ENCODE peak calls at places on chromosomes 5 and 9, in ten cellular contexts. Z is putamen; P is activated T-cell treated with anti-CD3 and anti-CD28 coated beads, Interleukin-2, amount 50 U/mL, for 72 hours; C is mesenteric fat pad; U is left cardiac atrium; N is M059J; G is activated CD8-positive, alpha-beta memory T cell treated with anti-CD3 and anti-CD28 coated beads, Interleukin-2, amount 50 U/mL, for 48 hours; Y is fibroblast of lung; V is stimulated activated CD4-positive, alpha-beta T cell treated with anti-CD3 and anti-CD28 coated beads, Interleukin-4, amount 100 ng/mL, for 24 hours; Q is iris pigment epithelial cell. D is an unnamed sample.

GRCh38 chr5:151926186-151926585 is 1.5 kb upstream of the GLRA1 start:
- DNase-seq in U (no peak), Y (no peak), G (no peak), C (no peak), Q (no peak), P (no peak), N (no peak), Z (no peak), V (no peak), D (no peak)

GRCh38 chr5:55816342-55816741 is 34.8 kb upstream of the IL31RA start:
- DNase-seq in P (no peak), N (peak; percentile 94), Q (peak; percentile 97), V (no peak), U (no peak), Z (no peak), C (no peak), Y (peak; percentile 99), G (no peak), D (no peak)

GRCh38 chr9:76269789-76270188 is 124.4 kb downstream of the RFK start:
- DNase-seq in V (no peak), U (no peak), P (no peak), C (no peak), Y (peak; percentile 52), Z (no peak), G (no peak), Q (peak; percentile 50), N (peak; percentile 15), D (no peak)

GRCh38 chr9:93094294-93095204 is 1.5 kb upstream of the CARD19 start:
- DNase-seq in G (peak; percentile 64), Q (no peak), V (no peak), Y (no peak), U (peak; percentile 67), Z (peak; percentile 62), N (no peak), C (no peak), P (no peak), D (peak; percentile 77)

GRCh38 chr9:133492061-133493021 is 13.4 kb upstream of the SLC2A6 start:
- DNase-seq in Z (no peak), Q (no peak), C (no peak), Y (no peak), U (peak; percentile 31), N (peak; percentile 70), G (no peak), P (no peak), V (no peak), D (no peak)

GRCh38 chr9:86353591-86354047 is 591 bp downstream of the TUT7 start:
- DNase-seq in N (peak; percentile 57), C (no peak), V (peak; percentile 30), Q (peak; percentile 27), P (peak; percentile 31), U (no peak), Y (peak; percentile 32), G (no peak), Z (no peak), D (no peak)

GRCh38 chr9:101727621-101728524 is 10.6 kb downstream of the GRIN3A start:
- DNase-seq in P (no peak), N (peak; percentile 20), G (no peak), U (no peak), Y (peak; percentile 6), V (peak; percentile 6), Q (peak; percentile 18), Z (peak; percentile 22), C (no peak), D (no peak)

GRCh38 chr5:14327624-14328023 is 184.5 kb downstream of the TRIO start:
- DNase-seq in Q (peak; percentile 52), Z (no peak), V (no peak), C (no peak), G (no peak), N (peak; percentile 33), U (no peak), P (no peak), Y (no peak), D (no peak)

GRCh38 chr5:53994148-53994547 is 316.2 kb downstream of the ARL15 start:
- DNase-seq in C (no peak), G (no peak), Y (peak; percentile 88), Z (no peak), U (no peak), V (no peak), Q (peak; percentile 72), P (no peak), N (no peak), D (no peak)

GRCh38 chr5:128237000-128237399 is 153.4 kb downstream of the SLC12A2 start:
- DNase-seq in Q (no peak), V (no peak), G (no peak), Y (no peak), P (no peak), Z (no peak), C (no peak), U (no peak), N (no peak), D (no peak)

GRCh38 chr5:94968507-94969095 is 316.3 kb downstream of the MCTP1 start:
- DNase-seq in V (peak; percentile 10), Z (peak; percentile 64), N (peak; percentile 57), P (peak; percentile 21), G (no peak), Q (peak; percentile 69), C (no peak), Y (peak; percentile 83), U (no peak), D (no peak)

GRCh38 chr9:109253637-109254284 is 67.1 kb downstream of the EPB41L4B start:
- DNase-seq in C (no peak), N (peak; percentile 99), V (no peak), Z (no peak), G (no peak), Q (peak; percentile 80), Y (peak; percentile 61), P (no peak), U (no peak), D (no peak)

GRCh38 chr9:78234810-78235209 is 1.1 kb upstream of the CEP78 start:
- DNase-seq in P (no peak), N (no peak), Z (no peak), V (no peak), Y (no peak), G (no peak), U (no peak), Q (peak; percentile 62), C (no peak), D (no peak)

GRCh38 chr9:87639949-87640348 is 86.0 kb upstream of the CTSL start:
- DNase-seq in P (no peak), N (no peak), C (no peak), Z (no peak), Y (no peak), V (no peak), G (no peak), U (no peak), Q (no peak), D (no peak)

GRCh38 chr9:24939099-24939850 is 393.6 kb upstream of the IZUMO3 start:
- DNase-seq in G (no peak), Q (no peak), Y (no peak), P (no peak), Z (no peak), U (no peak), N (no peak), C (no peak), V (no peak), D (no peak)

GRCh38 chr5:109721741-109722140 is 32.0 kb downstream of the MAN2A1 start:
- DNase-seq in Z (no peak), U (no peak), N (no peak), Q (no peak), C (no peak), V (no peak), Y (no peak), G (no peak), P (no peak), D (no peak)

D was measured in cardiac septum.